ENCODE peak calls at places on chromosomes 12 and 14, in eight cellular contexts. One of them, this sample, is unnamed.

GRCh38 chr14:21822109-21822508 is 148.5 kb upstream of the OR4E1 start:
- DNase-seq in prostate gland: no peak
- DNase-seq in right lobe of liver: no peak
- DNase-seq in suprapubic skin: no peak
- DNase-seq in stomach: no peak
- DNase-seq in A549: no peak
- DNase-seq in gastrocnemius medialis: no peak
- DNase-seq in Peyer's patch: no peak
- DNase-seq in this sample: no peak

GRCh38 chr12:105748806-105749600 is 389.8 kb downstream of the NUAK1 start:
- DNase-seq in prostate gland: peak; percentile 20
- DNase-seq in right lobe of liver: no peak
- DNase-seq in suprapubic skin: no peak
- DNase-seq in stomach: no peak
- DNase-seq in A549: no peak
- DNase-seq in gastrocnemius medialis: no peak
- DNase-seq in Peyer's patch: no peak
- DNase-seq in this sample: peak; percentile 66

GRCh38 chr12:51270067-51270846 is at the start of gene SMAGP:
- DNase-seq in prostate gland: peak; percentile 75
- DNase-seq in right lobe of liver: peak; percentile 77
- DNase-seq in suprapubic skin: peak; percentile 79
- DNase-seq in stomach: peak; percentile 88
- DNase-seq in A549: peak; percentile 61
- DNase-seq in gastrocnemius medialis: no peak
- DNase-seq in Peyer's patch: peak; percentile 67
- DNase-seq in this sample: peak; percentile 72

GRCh38 chr12:68367903-68368302 is 35.7 kb upstream of the MDM1 start:
- DNase-seq in prostate gland: no peak
- DNase-seq in right lobe of liver: no peak
- DNase-seq in suprapubic skin: no peak
- DNase-seq in stomach: no peak
- DNase-seq in A549: no peak
- DNase-seq in gastrocnemius medialis: no peak
- DNase-seq in Peyer's patch: no peak
- DNase-seq in this sample: no peak

GRCh38 chr14:100770605-100771120 is 44.0 kb downstream of the DLK1 start:
- DNase-seq in prostate gland: no peak
- DNase-seq in right lobe of liver: peak; percentile 39
- DNase-seq in suprapubic skin: peak; percentile 68
- DNase-seq in stomach: no peak
- DNase-seq in A549: no peak
- DNase-seq in gastrocnemius medialis: no peak
- DNase-seq in Peyer's patch: no peak
- DNase-seq in this sample: peak; percentile 4

GRCh38 chr14:91899213-91899612 is 31.9 kb upstream of the TC2N start:
- DNase-seq in prostate gland: no peak
- DNase-seq in right lobe of liver: peak; percentile 69
- DNase-seq in suprapubic skin: no peak
- DNase-seq in stomach: peak; percentile 70
- DNase-seq in A549: no peak
- DNase-seq in gastrocnemius medialis: no peak
- DNase-seq in Peyer's patch: no peak
- DNase-seq in this sample: no peak

GRCh38 chr14:67285876-67286452 is 44.7 kb downstream of the PALS1 start:
- DNase-seq in prostate gland: no peak
- DNase-seq in right lobe of liver: no peak
- DNase-seq in suprapubic skin: no peak
- DNase-seq in stomach: no peak
- DNase-seq in A549: peak; percentile 30
- DNase-seq in gastrocnemius medialis: no peak
- DNase-seq in Peyer's patch: no peak
- DNase-seq in this sample: no peak

GRCh38 chr14:77991128-77991772 is 178.9 kb upstream of the NRXN3 start:
- DNase-seq in prostate gland: no peak
- DNase-seq in right lobe of liver: no peak
- DNase-seq in suprapubic skin: no peak
- DNase-seq in stomach: no peak
- DNase-seq in A549: no peak
- DNase-seq in gastrocnemius medialis: no peak
- DNase-seq in Peyer's patch: no peak
- DNase-seq in this sample: no peak

GRCh38 chr12:109557809-109558208 is 15.5 kb downstream of the MMAB start:
- DNase-seq in prostate gland: no peak
- DNase-seq in right lobe of liver: no peak
- DNase-seq in suprapubic skin: no peak
- DNase-seq in stomach: no peak
- DNase-seq in A549: no peak
- DNase-seq in gastrocnemius medialis: no peak
- DNase-seq in Peyer's patch: no peak
- DNase-seq in this sample: no peak

GRCh38 chr14:55957950-55958349 is 160.3 kb upstream of the PELI2 start:
- DNase-seq in prostate gland: no peak
- DNase-seq in right lobe of liver: no peak
- DNase-seq in suprapubic skin: no peak
- DNase-seq in stomach: no peak
- DNase-seq in A549: no peak
- DNase-seq in gastrocnemius medialis: no peak
- DNase-seq in Peyer's patch: no peak
- DNase-seq in this sample: no peak

GRCh38 chr14:36420288-36420687 is 99.7 kb downstream of the NKX2-1 start:
- DNase-seq in prostate gland: no peak
- DNase-seq in right lobe of liver: no peak
- DNase-seq in suprapubic skin: no peak
- DNase-seq in stomach: no peak
- DNase-seq in A549: no peak
- DNase-seq in gastrocnemius medialis: no peak
- DNase-seq in Peyer's patch: no peak
- DNase-seq in this sample: no peak

DNA sequence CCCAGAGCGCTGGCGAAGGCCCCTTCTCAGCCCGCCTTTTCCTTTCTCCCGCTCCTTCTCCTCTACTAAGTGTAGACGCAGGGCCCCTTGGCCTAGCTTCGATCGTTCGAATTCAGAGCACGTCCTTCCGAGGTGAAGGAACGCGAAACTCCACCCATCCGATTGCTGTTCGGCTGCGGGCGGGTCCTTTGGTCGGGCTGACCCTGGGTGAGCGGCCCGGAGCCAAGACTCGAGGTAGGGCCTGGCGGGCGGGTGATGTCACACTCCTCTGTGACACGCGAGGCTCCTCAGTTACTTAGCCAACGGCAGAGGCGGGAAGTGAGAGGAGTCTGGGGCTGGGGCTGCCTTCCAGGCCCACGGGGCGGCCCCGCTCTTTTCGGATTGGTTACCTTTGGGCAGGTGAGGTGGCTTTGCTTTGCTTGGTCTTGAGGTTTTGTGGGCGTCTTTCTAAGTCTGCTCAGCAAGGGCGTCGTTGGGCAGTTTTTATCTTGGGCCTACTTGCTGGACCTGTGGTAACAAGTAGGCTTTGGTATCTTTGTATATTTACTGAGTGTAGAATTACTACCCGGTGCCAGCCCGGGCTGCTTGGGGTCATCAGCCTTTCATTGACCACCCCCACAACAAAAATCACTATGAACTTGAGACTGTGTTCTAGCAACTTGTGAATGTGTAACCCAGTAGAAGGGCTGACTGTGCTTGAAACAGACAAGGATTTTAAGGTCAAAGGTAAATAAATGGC is 694 bp downstream of the TMBIM6 start:
- DNase-seq in prostate gland: peak; percentile 67
- DNase-seq in right lobe of liver: peak; percentile 94
- DNase-seq in suprapubic skin: peak; percentile 96
- DNase-seq in stomach: peak; percentile 93
- DNase-seq in A549: peak; percentile 62
- DNase-seq in gastrocnemius medialis: peak; percentile 82
- DNase-seq in Peyer's patch: peak; percentile 79
- DNase-seq in this sample: peak; percentile 95
- TF ChIP-seq POLR2A in prostate gland: peak; percentile 72
- TF ChIP-seq POLR2A in right lobe of liver: no peak
- TF ChIP-seq POLR2A in suprapubic skin: no peak
- TF ChIP-seq POLR2A in stomach: no peak
- TF ChIP-seq POLR2A in A549: no peak
- TF ChIP-seq POLR2A in gastrocnemius medialis: peak; percentile 5
- TF ChIP-seq POLR2A in Peyer's patch: peak; percentile 27
- TF ChIP-seq POLR2A in this sample: no peak

GRCh38 chr12:47803196-47803875 is 16.4 kb downstream of the HDAC7 start:
- DNase-seq in prostate gland: no peak
- DNase-seq in right lobe of liver: no peak
- DNase-seq in suprapubic skin: no peak
- DNase-seq in stomach: no peak
- DNase-seq in A549: no peak
- DNase-seq in gastrocnemius medialis: no peak
- DNase-seq in Peyer's patch: peak; percentile 47
- DNase-seq in this sample: no peak
- H3K4me3 ChIP-seq in prostate gland: no peak overlapping the region
- H3K4me3 ChIP-seq in right lobe of liver: no peak overlapping the region
- H3K4me3 ChIP-seq in suprapubic skin: no peak overlapping the region
- H3K4me3 ChIP-seq in stomach: peak overlapping the region; percentile 17
- H3K4me3 ChIP-seq in A549: no peak overlapping the region
- H3K4me3 ChIP-seq in gastrocnemius medialis: no peak overlapping the region
- H3K4me3 ChIP-seq in Peyer's patch: no peak overlapping the region
- H3K4me3 ChIP-seq in this sample: no peak overlapping the region

GRCh38 chr12:25583545-25583944 is 30.5 kb upstream of the LMNTD1 start:
- DNase-seq in prostate gland: no peak
- DNase-seq in right lobe of liver: no peak
- DNase-seq in suprapubic skin: no peak
- DNase-seq in stomach: no peak
- DNase-seq in A549: no peak
- DNase-seq in gastrocnemius medialis: no peak
- DNase-seq in Peyer's patch: no peak
- DNase-seq in this sample: no peak
- TF ChIP-seq CTCF in prostate gland: peak; percentile 8
- TF ChIP-seq CTCF in right lobe of liver: peak; percentile 34
- TF ChIP-seq CTCF in suprapubic skin: no peak
- TF ChIP-seq CTCF in stomach: no peak
- TF ChIP-seq CTCF in A549: no peak
- TF ChIP-seq CTCF in gastrocnemius medialis: no peak
- TF ChIP-seq CTCF in Peyer's patch: no peak
- TF ChIP-seq CTCF in this sample: peak; percentile 24

GRCh38 chr12:91211869-91212268 is 29.3 kb upstream of the DCN start:
- DNase-seq in prostate gland: no peak
- DNase-seq in right lobe of liver: no peak
- DNase-seq in suprapubic skin: no peak
- DNase-seq in stomach: no peak
- DNase-seq in A549: no peak
- DNase-seq in gastrocnemius medialis: no peak
- DNase-seq in Peyer's patch: no peak
- DNase-seq in this sample: no peak

GRCh38 chr12:91204416-91204815 is 21.8 kb upstream of the DCN start:
- DNase-seq in prostate gland: no peak
- DNase-seq in right lobe of liver: no peak
- DNase-seq in suprapubic skin: no peak
- DNase-seq in stomach: no peak
- DNase-seq in A549: no peak
- DNase-seq in gastrocnemius medialis: no peak
- DNase-seq in Peyer's patch: no peak
- DNase-seq in this sample: no peak

GRCh38 chr12:91205791-91206190 is 23.2 kb upstream of the DCN start:
- DNase-seq in prostate gland: no peak
- DNase-seq in right lobe of liver: no peak
- DNase-seq in suprapubic skin: no peak
- DNase-seq in stomach: no peak
- DNase-seq in A549: no peak
- DNase-seq in gastrocnemius medialis: no peak
- DNase-seq in Peyer's patch: no peak
- DNase-seq in this sample: no peak

GRCh38 chr12:91210577-91210976 is 28.0 kb upstream of the DCN start:
- DNase-seq in prostate gland: no peak
- DNase-seq in right lobe of liver: no peak
- DNase-seq in suprapubic skin: no peak
- DNase-seq in stomach: no peak
- DNase-seq in A549: no peak
- DNase-seq in gastrocnemius medialis: no peak
- DNase-seq in Peyer's patch: no peak
- DNase-seq in this sample: peak; percentile 18

DNA sequence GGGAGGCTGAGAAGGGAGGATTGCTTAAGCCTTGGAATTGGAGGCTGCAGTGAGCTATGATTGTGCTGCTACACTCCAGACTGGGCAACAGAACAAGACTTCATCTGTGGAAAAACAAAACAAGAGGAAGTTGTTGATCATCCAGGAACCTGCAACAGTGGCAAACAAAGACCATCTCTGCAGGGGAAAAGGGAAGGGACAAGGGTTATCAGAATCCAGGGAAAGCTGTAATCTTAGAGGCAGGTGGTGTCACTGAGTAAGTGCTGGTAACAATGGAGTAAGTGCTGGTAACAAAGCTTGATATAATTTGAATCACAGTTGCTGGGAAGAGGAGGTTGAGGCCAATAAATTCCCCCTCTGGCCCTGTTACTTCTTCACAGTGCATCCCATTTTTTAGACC is 27.5 kb upstream of the DCN start:
- DNase-seq in prostate gland: no peak
- DNase-seq in right lobe of liver: no peak
- DNase-seq in suprapubic skin: no peak
- DNase-seq in stomach: no peak
- DNase-seq in A549: no peak
- DNase-seq in gastrocnemius medialis: no peak
- DNase-seq in Peyer's patch: no peak
- DNase-seq in this sample: no peak
- TF ChIP-seq POLR2A in prostate gland: no peak
- TF ChIP-seq POLR2A in right lobe of liver: no peak
- TF ChIP-seq POLR2A in suprapubic skin: no peak
- TF ChIP-seq POLR2A in stomach: no peak
- TF ChIP-seq POLR2A in A549: no peak
- TF ChIP-seq POLR2A in gastrocnemius medialis: no peak
- TF ChIP-seq POLR2A in Peyer's patch: no peak
- TF ChIP-seq POLR2A in this sample: no peak

GRCh38 chr14:59482120-59482434 is 2.1 kb downstream of the L3HYPDH start:
- DNase-seq in prostate gland: no peak
- DNase-seq in right lobe of liver: no peak
- DNase-seq in suprapubic skin: no peak
- DNase-seq in stomach: no peak
- DNase-seq in A549: peak; percentile 18
- DNase-seq in gastrocnemius medialis: no peak
- DNase-seq in Peyer's patch: no peak
- DNase-seq in this sample: no peak
- H3K4me3 ChIP-seq in prostate gland: no peak overlapping the region
- H3K4me3 ChIP-seq in right lobe of liver: no peak overlapping the region
- H3K4me3 ChIP-seq in suprapubic skin: peak overlapping the region; percentile 85
- H3K4me3 ChIP-seq in stomach: peak overlapping the region; percentile 86
- H3K4me3 ChIP-seq in A549: peak overlapping the region; percentile 82
- H3K4me3 ChIP-seq in gastrocnemius medialis: peak overlapping the region; percentile 95
- H3K4me3 ChIP-seq in Peyer's patch: no peak overlapping the region
- H3K4me3 ChIP-seq in this sample: peak overlapping the region; percentile 90

GRCh38 chr14:104370256-104370870 is 209.2 kb upstream of the C14orf180 start:
- DNase-seq in prostate gland: peak; percentile 16
- DNase-seq in right lobe of liver: peak; percentile 53
- DNase-seq in suprapubic skin: no peak
- DNase-seq in stomach: peak; percentile 39
- DNase-seq in A549: peak; percentile 46
- DNase-seq in gastrocnemius medialis: no peak
- DNase-seq in Peyer's patch: no peak
- DNase-seq in this sample: peak; percentile 45
- TF ChIP-seq CTCF in prostate gland: peak; percentile 39
- TF ChIP-seq CTCF in right lobe of liver: peak; percentile 31
- TF ChIP-seq CTCF in suprapubic skin: no peak
- TF ChIP-seq CTCF in stomach: peak; percentile 9
- TF ChIP-seq CTCF in A549: peak; percentile 35
- TF ChIP-seq CTCF in gastrocnemius medialis: peak; percentile 38
- TF ChIP-seq CTCF in Peyer's patch: peak; percentile 44
- TF ChIP-seq CTCF in this sample: peak; percentile 63

GRCh38 chr12:96399919-96400630 is at the start of gene CDK17:
- DNase-seq in prostate gland: peak; percentile 77
- DNase-seq in right lobe of liver: peak; percentile 86
- DNase-seq in suprapubic skin: peak; percentile 90
- DNase-seq in stomach: peak; percentile 85
- DNase-seq in A549: peak; percentile 78
- DNase-seq in gastrocnemius medialis: peak; percentile 71
- DNase-seq in Peyer's patch: peak; percentile 79
- DNase-seq in this sample: peak; percentile 84
- TF ChIP-seq POLR2A in prostate gland: peak; percentile 67
- TF ChIP-seq POLR2A in right lobe of liver: peak; percentile 81
- TF ChIP-seq POLR2A in suprapubic skin: peak; percentile 70
- TF ChIP-seq POLR2A in stomach: no peak
- TF ChIP-seq POLR2A in A549: peak; percentile 47
- TF ChIP-seq POLR2A in gastrocnemius medialis: peak; percentile 78
- TF ChIP-seq POLR2A in Peyer's patch: peak; percentile 64
- TF ChIP-seq POLR2A in this sample: peak; percentile 64

This sample was measured in heart left ventricle.